ENCODE peak calls at places on chromosomes 13 and 19, in seven cellular contexts. U is occipital lobe; P is myocyte; D is CD8-positive, alpha-beta memory T cell; E is neural progenitor cell; A is AML-193; V is stimulated activated CD4-positive, alpha-beta T cell treated with anti-CD3 and anti-CD28 coated beads, Interleukin-1b, Interleukin-23, amount 100 ng/mL, for 1 hour. O is an unnamed sample.

GRCh38 chr13:40794414-40795368 is 5.3 kb downstream of the SLC25A15 start:
- DNase-seq in U (no peak), P (no peak), D (no peak), E (no peak), A (no peak), V (no peak), O (no peak)

GRCh38 chr13:62997038-62997619 is 1581.5 kb upstream of the PCDH20 start:
- DNase-seq in U (no peak), P (no peak), D (no peak), E (no peak), A (peak), V (no peak), O (no peak)

GRCh38 chr19:14089662-14090508 is 666 bp downstream of the SAMD1 start:
- DNase-seq in U (peak), P (peak), D (peak), E (peak), A (no peak), V (no peak), O (peak)

GRCh38 chr13:24511019-24511823 is 1.4 kb downstream of the PARP4 start:
- DNase-seq in U (no peak), P (peak), D (peak), E (peak), A (peak), V (peak), O (no peak)

GRCh38 chr19:11451942-11452813 is 16.7 kb downstream of the PRKCSH start:
- DNase-seq in U (no peak), P (no peak), D (no peak), E (peak), A (no peak), V (no peak), O (no peak)

GRCh38 chr13:79485014-79485441 is 4.1 kb downstream of the NDFIP2 start:
- DNase-seq in U (no peak), P (peak), D (no peak), E (no peak), A (no peak), V (no peak), O (no peak)

GRCh38 chr19:34475026-34475974 is 6.3 kb upstream of the WTIP start:
- DNase-seq in U (no peak), P (peak), D (no peak), E (no peak), A (peak), V (no peak), O (no peak)

GRCh38 chr19:11227201-11227886 is 12.1 kb upstream of the ANGPTL8 start:
- DNase-seq in U (no peak), P (no peak), D (no peak), E (peak), A (no peak), V (no peak), O (no peak)

GRCh38 chr13:80036845-80037504 is 304.0 kb downstream of the SPRY2 start:
- DNase-seq in U (no peak), P (no peak), D (no peak), E (no peak), A (peak), V (no peak), O (no peak)

GRCh38 chr19:4568884-4569283 is 9.4 kb upstream of the SEMA6B start:
- DNase-seq in U (no peak), P (no peak), D (no peak), E (no peak), A (peak), V (no peak), O (no peak)

GRCh38 chr13:69857188-69857821 is 250.3 kb upstream of the ATXN8OS start:
- DNase-seq in U (no peak), P (peak), D (no peak), E (peak), A (peak), V (no peak), O (no peak)

GRCh38 chr19:46489445-46490272 is 6.0 kb downstream of the PNMA8B start:
- DNase-seq in U (no peak), P (no peak), D (no peak), E (peak), A (no peak), V (no peak), O (no peak)

GRCh38 chr19:44647144-44647543 is 3.4 kb downstream of the PVR start:
- DNase-seq in U (no peak), P (no peak), D (no peak), E (no peak), A (no peak), V (no peak), O (no peak)

GRCh38 chr13:44425815-44426078 is 52.1 kb downstream of the SERP2 start:
- DNase-seq in U (no peak), P (peak), D (no peak), E (no peak), A (no peak), V (no peak), O (no peak)

GRCh38 chr19:46603195-46603637 is 2.1 kb downstream of the CALM3 start:
- DNase-seq in U (no peak), P (no peak), D (no peak), E (no peak), A (no peak), V (no peak), O (no peak)

GRCh38 chr13:79987323-79987722 is 353.6 kb downstream of the SPRY2 start:
- DNase-seq in U (no peak), P (no peak), D (no peak), E (no peak), A (no peak), V (no peak), O (no peak)

GRCh38 chr19:4496304-4496703 is 22.0 kb downstream of the PLIN4 start:
- DNase-seq in U (no peak), P (no peak), D (no peak), E (no peak), A (no peak), V (no peak), O (no peak)

GRCh38 chr19:47495478-47496372 is 11.7 kb upstream of the KPTN start:
- DNase-seq in U (no peak), P (no peak), D (no peak), E (no peak), A (no peak), V (no peak), O (no peak)

GRCh38 chr13:22562116-22562515 is 618.7 kb upstream of the SGCG start:
- DNase-seq in U (no peak), P (no peak), D (no peak), E (no peak), A (no peak), V (no peak), O (no peak)

GRCh38 chr13:95924389-95924994 is 128.7 kb downstream of the UGGT2 start:
- DNase-seq in U (no peak), P (peak), D (no peak), E (no peak), A (no peak), V (no peak), O (no peak)

GRCh38 chr13:51797664-51798488 is 6.1 kb downstream of the DHRS12 start:
- DNase-seq in U (no peak), P (peak), D (peak), E (peak), A (peak), V (no peak), O (no peak)

GRCh38 chr13:48844676-48845075 is 131.0 kb upstream of the FNDC3A start:
- DNase-seq in U (no peak), P (no peak), D (no peak), E (no peak), A (no peak), V (no peak), O (no peak)

GRCh38 chr19:42149447-42150202 is 17.4 kb upstream of the POU2F2 start:
- DNase-seq in U (no peak), P (no peak), D (no peak), E (no peak), A (no peak), V (no peak), O (no peak)

GRCh38 chr13:72523049-72523448 is 204.4 kb downstream of the MZT1 start:
- DNase-seq in U (no peak), P (no peak), D (no peak), E (no peak), A (no peak), V (no peak), O (no peak)

GRCh38 chr19:13850910-13851753 is 25.8 kb upstream of the NANOS3 start:
- DNase-seq in U (peak), P (peak), D (peak), E (no peak), A (no peak), V (no peak), O (peak)